ENCODE peak calls at places on chromosomes 13 and 19, in five cellular contexts. N, M, V, W and K are unnamed samples. For H3K4me1, the result is how much of the 10 kb centered on the place peaks cover.

GRCh38 chr19:4425531-4425930 is 23.1 kb downstream of the CHAF1A start:
- DNase-seq in N (peak), M (no peak), V (no peak), W (no peak), K (no peak)

GRCh38 chr13:109610517-109610916 is 175.9 kb downstream of the IRS2 start:
- DNase-seq in N (peak), M (peak), V (no peak), W (peak), K (no peak)

GRCh38 chr19:2702170-2703076 is at the start of gene GNG7:
- DNase-seq in N (peak), M (peak), V (peak), W (peak), K (peak)

GRCh38 chr13:80276371-80277289 is 64.3 kb downstream of the SPRY2 start:
- DNase-seq in N (no peak), M (no peak), V (no peak), W (no peak), K (no peak)

GRCh38 chr13:94431987-94432386 is 47.5 kb downstream of the DCT start:
- DNase-seq in N (no peak), M (no peak), V (no peak), W (no peak), K (no peak)

GRCh38 chr19:2149980-2150793 is 1.2 kb downstream of the AP3D1 start:
- DNase-seq in N (no peak), M (no peak), V (no peak), W (no peak), K (no peak)

GRCh38 chr19:17993076-17993813 is 14.7 kb upstream of the ARRDC2 start:
- DNase-seq in N (no peak), M (no peak), V (no peak), W (no peak), K (no peak)

GRCh38 chr13:109479991-109480696 is 306.2 kb downstream of the IRS2 start:
- DNase-seq in N (peak), M (no peak), V (no peak), W (no peak), K (no peak)

GRCh38 chr19:40424637-40425449 is 949 bp downstream of the SERTAD1 start:
- DNase-seq in N (peak), M (no peak), V (no peak), W (no peak), K (no peak)

GRCh38 chr19:13398780-13399726 is 107.2 kb downstream of the CACNA1A start:
- DNase-seq in N (peak), M (peak), V (no peak), W (no peak), K (no peak)

GRCh38 chr13:48573213-48573612 is 40.3 kb upstream of the RCBTB2 start:
- DNase-seq in N (no peak), M (no peak), V (no peak), W (no peak), K (no peak)

GRCh38 chr13:26342898-26343297 is 89.0 kb downstream of the CDK8 start:
- DNase-seq in N (no peak), M (no peak), V (no peak), W (no peak), K (no peak)

GRCh38 chr19:39065928-39066327 is 18.2 kb upstream of the ACP7 start:
- DNase-seq in N (no peak), M (no peak), V (no peak), W (no peak), K (no peak)

GRCh38 chr19:10701955-10702307 is 692 bp downstream of the QTRT1 start:
- DNase-seq in N (no peak), M (no peak), V (no peak), W (no peak), K (no peak)

GRCh38 chr13:46817081-46817480 is 20.1 kb upstream of the ESD start:
- DNase-seq in N (no peak), M (no peak), V (no peak), W (no peak), K (no peak)

GRCh38 chr19:5751709-5752108 is 31.3 kb downstream of the CATSPERD start:
- DNase-seq in N (no peak), M (no peak), V (no peak), W (no peak), K (no peak)

GRCh38 chr19:47448360-47448727 is 23.3 kb downstream of the SLC8A2 start:
- DNase-seq in N (no peak), M (no peak), V (no peak), W (no peak), K (no peak)

GRCh38 chr13:32902898-32903297 is 113.3 kb upstream of the KL start:
- DNase-seq in N (peak), M (peak), V (peak), W (peak), K (peak)

GRCh38 chr13:111344471-111345191 is 24.2 kb downstream of the TEX29 start:
- DNase-seq in N (peak), M (no peak), V (no peak), W (peak), K (no peak)

DNA sequence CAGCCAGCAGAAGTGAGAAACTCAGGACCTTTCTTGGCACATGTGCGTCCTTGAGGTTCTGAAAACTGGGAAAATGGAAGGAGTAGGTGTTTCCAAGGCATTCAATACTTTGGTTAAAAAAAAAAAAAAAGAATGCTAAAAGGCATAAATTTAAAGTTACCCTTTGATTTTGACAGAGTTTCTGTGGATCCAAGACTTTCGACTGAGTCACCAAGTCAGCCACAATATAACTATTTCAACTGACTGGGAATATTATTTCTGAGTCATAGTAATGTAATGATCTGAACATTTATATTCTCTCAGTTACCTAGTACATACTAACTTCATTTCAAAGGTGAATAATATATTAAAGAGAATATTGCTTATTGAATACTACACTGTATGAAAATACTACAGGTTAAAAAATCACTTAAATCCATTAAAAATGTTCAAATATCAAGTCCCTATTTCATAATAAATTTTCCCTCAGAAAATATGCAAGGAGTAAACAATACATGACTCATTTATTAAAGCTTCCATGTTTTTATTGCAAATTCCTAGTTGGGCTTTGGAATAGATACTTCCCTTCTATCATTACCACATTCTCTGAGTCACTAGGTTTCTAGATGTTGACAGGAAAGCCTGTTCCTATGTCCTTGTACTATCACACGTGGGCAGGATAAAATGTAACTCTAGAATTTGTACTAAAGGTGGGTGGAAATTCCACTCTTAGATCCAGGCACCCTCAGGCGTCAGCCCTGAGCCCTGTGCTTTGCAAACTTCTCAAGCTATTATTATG is 2.3 kb upstream of the ITGBL1 start:
- DNase-seq in N (peak), M (no peak), V (no peak), W (no peak), K (no peak)
- H3K4me1 ChIP-seq in N (under half), M (under half), V (under half), W (under half), K (under half)

DNA sequence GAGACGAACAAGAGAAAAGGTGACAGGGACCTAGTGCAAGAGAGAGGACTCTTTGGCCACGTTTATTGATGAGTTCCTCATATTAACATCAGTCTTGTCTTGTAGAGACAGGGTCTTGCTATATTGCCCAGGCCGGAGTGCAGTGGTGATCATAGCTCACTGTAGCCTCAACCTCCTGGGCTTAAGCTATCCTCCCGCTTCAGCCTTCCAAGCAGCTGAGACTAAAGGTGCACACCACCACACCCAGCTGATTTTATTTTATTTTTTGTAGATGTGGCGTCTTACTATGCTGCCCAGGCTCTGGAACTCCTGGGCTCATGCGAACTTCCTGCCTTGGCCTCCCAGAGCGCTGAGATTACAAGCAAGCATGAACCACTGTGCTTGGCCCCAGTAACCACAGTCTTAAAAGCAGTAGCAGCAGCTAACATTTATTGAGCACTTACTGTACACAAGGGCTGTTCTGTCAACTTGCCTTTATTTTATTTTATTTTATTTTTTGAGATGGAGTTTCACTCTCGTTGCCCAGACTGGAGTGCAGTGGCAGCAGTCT is 1.1 kb upstream of the SH2D3A start:
- DNase-seq in N (no peak), M (no peak), V (no peak), W (no peak), K (no peak)
- H3K4me1 ChIP-seq in N (under half), M (under half), V (under half), W (half or more), K (under half)

GRCh38 chr19:16325161-16325527 is 518 bp downstream of the KLF2 start:
- DNase-seq in N (no peak), M (peak), V (no peak), W (peak), K (no peak)
- H3K4me1 ChIP-seq in N (under half), M (under half), V (under half), W (under half), K (under half)

DNA sequence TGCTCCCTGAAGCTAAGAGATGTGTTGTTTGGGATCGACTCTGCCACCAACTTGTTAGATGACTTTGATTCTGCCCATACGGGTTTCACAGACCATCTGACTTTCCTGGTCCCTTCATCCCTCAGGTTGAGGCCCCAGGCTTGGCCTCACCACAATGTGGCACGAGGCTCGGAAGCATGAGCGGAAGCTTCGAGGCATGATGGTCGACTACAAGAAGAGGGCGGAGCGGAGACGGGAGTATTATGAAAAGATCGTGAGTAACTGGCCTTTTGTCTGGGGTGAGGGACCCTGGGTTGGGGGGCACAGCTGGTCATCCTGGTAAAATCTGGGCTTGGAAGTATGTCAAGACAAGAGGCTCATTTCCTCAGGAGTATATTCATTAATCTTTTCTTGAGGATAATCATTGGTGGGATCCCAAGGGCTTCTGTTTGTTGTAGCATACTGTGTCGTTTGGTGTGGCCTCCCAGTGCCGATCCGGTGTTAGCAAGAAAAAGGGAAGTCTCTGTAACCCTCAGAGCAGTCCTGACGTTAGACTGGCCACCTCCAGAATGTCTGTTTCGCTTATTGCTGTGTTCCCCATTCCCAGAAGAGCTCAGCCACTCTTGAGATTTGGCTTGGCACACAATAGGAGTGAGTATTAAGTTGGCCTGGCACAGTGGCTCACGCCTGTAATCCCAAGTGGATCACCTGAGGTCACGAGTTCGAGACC is 1.4 kb downstream of the CLASRP start:
- DNase-seq in N (no peak), M (no peak), V (no peak), W (no peak), K (no peak)
- H3K4me1 ChIP-seq in N (under half), M (half or more), V (under half), W (half or more), K (under half)

GRCh38 chr19:51751655-51752054 is at the start of gene FPR1:
- DNase-seq in N (no peak), M (no peak), V (peak), W (no peak), K (no peak)
- H3K4me1 ChIP-seq in N (under half), M (under half), V (under half), W (under half), K (under half)